ENCODE peak calls at places on chromosomes 11 and 22, in nine cellular contexts. G is ELF-1; O is ELR; X is RPMI8226; Y is iris pigment epithelial cell; H is midbrain; S is left cardiac atrium; A is stimulated activated CD4-positive, alpha-beta T cell treated with anti-CD3 and anti-CD28 coated beads, Interleukin-1b, Interleukin-23, amount 100 ng/mL, for 24 hours; J is endothelial cell. F is an unnamed sample.

GRCh38 chr11:114705280-114706024 is 27.1 kb downstream of the NXPE2 start:
- DNase-seq in S (peak), H (no peak), J (no peak), Y (no peak), O (no peak), G (no peak), X (no peak), A (no peak), F (no peak)

GRCh38 chr22:38455530-38456271 is 702 bp upstream of the KCNJ4 start:
- DNase-seq in H (no peak), O (no peak), X (peak), Y (peak), J (peak), G (no peak), S (peak), A (no peak), F (no peak)

GRCh38 chr22:49305215-49305965 is 522.3 kb downstream of the BRD1 start:
- DNase-seq in Y (no peak), H (peak), S (peak), A (peak), G (peak), J (peak), O (no peak), X (peak), F (no peak)

GRCh38 chr22:38788846-38789245 is 5.1 kb downstream of the DNAL4 start:
- DNase-seq in G (no peak), X (no peak), S (no peak), A (no peak), J (no peak), H (no peak), Y (no peak), O (no peak), F (no peak)

GRCh38 chr11:68658661-68659060 is 25.7 kb upstream of the GAL start:
- DNase-seq in Y (peak), S (no peak), H (no peak), X (no peak), J (no peak), A (no peak), O (peak), G (no peak), F (no peak)

GRCh38 chr11:59102259-59102765 is 4.7 kb upstream of the FAM111B start:
- DNase-seq in H (peak), Y (peak), G (peak), O (peak), S (peak), J (peak), X (peak), A (peak), F (no peak)

GRCh38 chr11:28976012-28976800 is 868.0 kb downstream of the METTL15 start:
- DNase-seq in X (no peak), Y (no peak), A (no peak), G (no peak), S (no peak), J (no peak), H (no peak), O (no peak), F (no peak)

GRCh38 chr22:25067851-25068421 is 115.4 kb downstream of the KIAA1671 start:
- DNase-seq in J (no peak), X (no peak), H (peak), G (no peak), O (no peak), S (peak), A (peak), Y (no peak), F (no peak)

GRCh38 chr11:7564803-7565202 is 51.0 kb downstream of the PPFIBP2 start:
- DNase-seq in G (no peak), Y (no peak), O (no peak), X (no peak), A (no peak), S (no peak), H (no peak), J (no peak), F (no peak)

GRCh38 chr11:6812391-6813005 is 13.0 kb upstream of the OR6A2 start:
- DNase-seq in G (peak), S (no peak), X (peak), Y (peak), O (peak), H (peak), J (peak), A (no peak), F (no peak)

GRCh38 chr22:49212002-49212401 is 615.7 kb downstream of the BRD1 start:
- DNase-seq in X (no peak), J (no peak), G (no peak), A (no peak), Y (no peak), H (no peak), S (no peak), O (no peak), F (no peak)

GRCh38 chr22:46432164-46433068 is 96.9 kb downstream of the TRMU start:
- DNase-seq in X (peak), S (no peak), O (no peak), A (no peak), J (no peak), G (no peak), H (no peak), Y (no peak), F (no peak)

GRCh38 chr22:23377767-23378166 is 197.5 kb downstream of the BCR start:
- DNase-seq in S (no peak), A (no peak), G (no peak), H (no peak), O (no peak), J (no peak), X (no peak), Y (no peak), F (no peak)

GRCh38 chr11:11521306-11522002 is 100.4 kb downstream of the GALNT18 start:
- DNase-seq in S (no peak), J (no peak), X (no peak), O (no peak), H (no peak), G (no peak), Y (no peak), A (no peak), F (no peak)

GRCh38 chr11:130629039-130629438 is 180.6 kb downstream of the ADAMTS15 start:
- DNase-seq in Y (peak), J (no peak), A (no peak), S (no peak), X (no peak), H (no peak), G (no peak), O (no peak), F (no peak)

GRCh38 chr11:2734181-2735052 is 34.6 kb upstream of the KCNQ1OT1 start:
- DNase-seq in A (no peak), Y (peak), S (peak), J (no peak), H (no peak), G (no peak), X (no peak), O (peak), F (no peak)

GRCh38 chr22:36086170-36086490 is 57.5 kb upstream of the RBFOX2 start:
- DNase-seq in A (no peak), O (no peak), H (no peak), J (no peak), X (no peak), Y (no peak), S (no peak), G (peak), F (no peak)

GRCh38 chr11:15927866-15928217 is 428.5 kb downstream of the SOX6 start:
- DNase-seq in G (no peak), H (no peak), Y (no peak), S (no peak), A (no peak), X (no peak), O (no peak), J (no peak), F (no peak)

GRCh38 chr11:92703431-92703830 is 266.0 kb upstream of the MTNR1B start:
- DNase-seq in X (no peak), O (peak), J (no peak), Y (peak), H (no peak), A (no peak), G (no peak), S (no peak), F (no peak)

GRCh38 chr11:57638811-57639320 is 10.8 kb downstream of the YPEL4 start:
- DNase-seq in O (no peak), Y (no peak), X (no peak), G (peak), J (no peak), H (no peak), S (peak), A (no peak), F (no peak)

GRCh38 chr11:96134622-96135021 is 208.4 kb downstream of the MAML2 start:
- DNase-seq in O (no peak), H (no peak), Y (peak), J (no peak), S (no peak), G (no peak), X (no peak), A (no peak), F (no peak)

GRCh38 chr22:22082229-22082835 is 99.7 kb upstream of the TOP3B start:
- DNase-seq in S (no peak), G (no peak), J (no peak), H (no peak), O (no peak), A (no peak), X (no peak), Y (no peak), F (no peak)

GRCh38 chr11:33000181-33000580 is 15.5 kb upstream of the DEPDC7 start:
- DNase-seq in G (no peak), S (no peak), J (no peak), Y (peak), A (no peak), H (no peak), O (peak), X (no peak), F (no peak)

GRCh38 chr11:40619631-40620030 is 839.8 kb downstream of the LRRC4C start:
- DNase-seq in O (no peak), H (no peak), J (no peak), A (no peak), X (no peak), Y (no peak), S (no peak), G (no peak), F (no peak)

GRCh38 chr11:110894224-110894623 is 182.0 kb upstream of the ARHGAP20 start:
- DNase-seq in S (no peak), O (no peak), G (no peak), Y (no peak), J (no peak), X (no peak), A (no peak), H (no peak), F (no peak)

GRCh38 chr11:72338741-72339140 is 94.8 kb upstream of the PHOX2A start:
- DNase-seq in H (no peak), X (no peak), J (no peak), Y (peak), A (no peak), G (no peak), O (peak), S (no peak), F (no peak)

GRCh38 chr11:29343465-29344333 is 673.1 kb downstream of the KCNA4 start:
- DNase-seq in H (peak), Y (peak), O (peak), J (peak), A (peak), S (peak), G (peak), X (peak), F (no peak)

GRCh38 chr11:59555601-59556114 is 44.3 kb downstream of the OR4D9 start:
- DNase-seq in O (peak), S (no peak), X (no peak), H (no peak), G (no peak), A (no peak), Y (no peak), J (no peak), F (no peak)